ENCODE peak calls at places on chromosomes 12 and 14, in six cellular contexts. Z is GM12878, S is K562, X is SK-N-SH, J is HepG2, P is H1. N is an unnamed sample.
A peak's percentile ranks its signal among the peaks of the same experiment; 100 is the strongest.

GRCh38 chr12:67590122-67590795 is 58.3 kb upstream of the DYRK2 start:
- DNase-seq in P (no peak), X (peak; percentile 7), J (no peak), Z (no peak), S (no peak), N (no peak)

GRCh38 chr12:108289342-108290131 is 49.6 kb downstream of the CMKLR1 start:
- DNase-seq in X (no peak), P (no peak), J (no peak), Z (no peak), S (no peak), N (no peak)

GRCh38 chr12:119312904-119313303 is 21.6 kb upstream of the CCDC60 start:
- DNase-seq in P (no peak), S (no peak), X (no peak), Z (no peak), J (no peak), N (no peak)

GRCh38 chr14:58362798-58363412 is 32.8 kb upstream of the TOMM20L start:
- DNase-seq in Z (no peak), J (peak; percentile 41), S (peak; percentile 4), X (peak; percentile 31), P (no peak), N (peak; percentile 13)

GRCh38 chr12:13195244-13195643 is 1.3 kb upstream of the EMP1 start:
- DNase-seq in P (no peak), Z (no peak), S (no peak), J (no peak), X (no peak), N (no peak)

GRCh38 chr12:99119449-99119848 is 474.4 kb downstream of the APAF1 start:
- DNase-seq in P (no peak), X (no peak), J (no peak), S (no peak), Z (no peak), N (no peak)

GRCh38 chr14:102066041-102066451 is 20.8 kb downstream of the HSP90AA1 start:
- DNase-seq in X (peak; percentile 14), S (no peak), J (no peak), Z (no peak), P (no peak), N (no peak)

GRCh38 chr12:49541140-49541861 is 2.5 kb downstream of the KCNH3 start:
- DNase-seq in S (no peak), X (peak; percentile 35), Z (no peak), P (no peak), J (no peak), N (no peak)

GRCh38 chr12:62933220-62933870 is 1.6 kb downstream of the PPM1H start:
- DNase-seq in S (peak; percentile 64), J (peak; percentile 52), Z (no peak), X (peak; percentile 16), P (no peak), N (no peak)

GRCh38 chr12:128531153-128531552 is 264.2 kb downstream of the TMEM132C start:
- DNase-seq in S (no peak), J (no peak), Z (peak; percentile 3), X (no peak), P (no peak), N (no peak)

GRCh38 chr12:108193922-108194321 is 64.8 kb downstream of the WSCD2 start:
- DNase-seq in X (peak; percentile 69), S (peak; percentile 69), J (peak; percentile 9), Z (no peak), P (no peak), N (peak; percentile 9)

GRCh38 chr14:77067632-77068514 is 30.2 kb upstream of the CIPC start:
- DNase-seq in X (peak; percentile 84), J (no peak), S (peak; percentile 59), P (peak; percentile 62), Z (no peak), N (peak; percentile 21)

GRCh38 chr12:109461049-109461845 is 15.9 kb downstream of the KCTD10 start:
- DNase-seq in S (peak; percentile 89), X (no peak), Z (no peak), P (no peak), J (peak; percentile 50), N (peak; percentile 49)

GRCh38 chr12:57332646-57333312 is 81.8 kb upstream of the STAC3 start:
- DNase-seq in X (no peak), S (no peak), J (no peak), Z (no peak), P (no peak), N (no peak)

GRCh38 chr14:34203271-34203722 is 252.4 kb upstream of the EGLN3 start:
- DNase-seq in Z (no peak), S (no peak), J (no peak), X (no peak), P (no peak), N (no peak)

GRCh38 chr12:97283297-97283696 is 179.3 kb upstream of the RMST start:
- DNase-seq in S (peak; percentile 8), X (peak; percentile 4), P (no peak), J (no peak), Z (no peak), N (no peak)

GRCh38 chr14:51321036-51321435 is 81.0 kb downstream of the TMX1 start:
- DNase-seq in X (no peak), Z (no peak), J (no peak), S (no peak), P (no peak), N (no peak)

GRCh38 chr12:96120359-96121100 is 73.6 kb upstream of the ELK3 start:
- DNase-seq in J (no peak), P (no peak), S (no peak), X (peak; percentile 43), Z (peak; percentile 15), N (peak; percentile 94)

GRCh38 chr14:97264516-97265230 is 467.5 kb downstream of the VRK1 start:
- DNase-seq in X (no peak), S (no peak), P (no peak), Z (no peak), J (no peak), N (no peak)
- TF ChIP-seq GABPA in X (no peak), S (no peak), P (no peak), Z (no peak), J (no peak), N (no peak)

DNA sequence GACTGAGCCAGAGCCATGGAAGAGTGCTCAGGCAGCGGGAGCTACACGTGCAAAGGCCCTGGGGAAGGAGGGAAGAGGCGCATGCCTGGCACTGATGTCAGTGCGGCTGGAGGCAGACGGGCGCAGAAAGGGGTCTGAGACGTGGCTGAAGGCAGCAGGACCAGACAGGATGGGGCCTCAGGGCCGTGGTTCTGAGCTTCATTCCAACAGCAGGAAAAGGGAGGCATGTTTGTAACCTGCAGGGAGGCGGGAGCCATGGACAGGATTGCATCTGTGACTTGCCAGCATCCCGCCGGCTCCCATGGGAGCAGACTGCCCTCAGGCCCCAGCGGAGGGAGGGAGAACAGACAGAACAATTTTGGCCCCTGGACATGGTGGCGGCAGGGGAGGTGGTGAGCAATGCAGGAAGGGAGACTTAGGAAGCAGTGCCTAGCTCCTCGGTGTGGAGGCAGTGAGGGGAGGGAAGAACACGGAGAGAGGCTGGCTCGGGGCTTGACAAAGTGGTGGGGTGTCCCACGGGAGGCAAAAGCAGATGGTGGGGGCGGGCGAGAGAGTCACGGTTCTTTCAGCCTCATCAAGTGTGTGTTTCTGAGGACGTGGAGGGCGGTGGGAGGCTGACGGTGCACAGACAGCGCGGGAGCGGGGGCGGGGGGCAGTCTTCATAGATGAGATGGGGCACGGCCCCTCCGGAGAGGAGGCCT is 33.3 kb upstream of the INF2 start:
- DNase-seq in X (peak; percentile 56), S (no peak), J (no peak), P (no peak), Z (no peak), N (no peak)
- TF ChIP-seq CTCF in X (no peak), S (no peak), J (no peak), P (no peak), Z (no peak), N (no peak)

DNA sequence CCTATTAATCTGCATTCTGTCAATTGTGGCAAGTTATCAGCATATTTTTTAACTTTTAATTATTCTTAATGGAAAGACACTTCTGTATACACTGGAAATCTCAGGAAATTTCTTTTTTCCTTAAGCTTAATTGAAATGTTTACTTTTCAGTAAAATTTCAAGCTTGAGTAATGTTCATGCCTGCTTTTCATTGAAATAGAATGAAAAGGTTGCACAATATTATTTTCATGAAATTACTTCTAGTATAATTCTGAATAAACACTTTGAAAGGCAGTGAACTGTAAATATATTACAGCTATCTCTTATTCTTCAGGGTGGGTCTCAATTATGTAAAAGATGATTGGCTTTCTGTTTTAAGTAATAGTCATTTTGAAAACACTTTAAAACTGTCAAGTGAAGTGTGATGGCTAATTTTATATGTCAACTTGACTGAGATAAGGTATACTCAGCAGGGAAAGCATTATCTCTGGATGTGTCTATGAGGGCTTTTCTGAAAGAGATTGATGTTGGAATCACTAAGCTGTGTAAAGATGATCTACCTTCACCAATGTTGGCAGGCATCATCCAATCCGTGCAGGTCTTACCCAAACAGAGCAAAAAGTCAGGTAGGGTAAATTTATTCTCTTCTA is 29.9 kb downstream of the CLEC2D start:
- DNase-seq in X (no peak), Z (no peak), S (no peak), J (no peak), P (no peak), N (no peak)
- TF ChIP-seq POLR2AphosphoS5 in X (no peak), Z (no peak), S (no peak), J (no peak), P (no peak), N (no peak)

GRCh38 chr12:115993715-115994114 is 283.8 kb downstream of the MED13L start:
- DNase-seq in Z (no peak), S (no peak), P (no peak), J (no peak), X (no peak), N (no peak)
- TF ChIP-seq GABPA in Z (no peak), S (no peak), P (no peak), J (no peak), X (no peak), N (no peak)

GRCh38 chr14:56488306-56488705 is 91.3 kb upstream of the TMEM260 start:
- DNase-seq in S (no peak), X (no peak), J (no peak), Z (no peak), P (no peak), N (no peak)

GRCh38 chr14:56487090-56487667 is 92.4 kb upstream of the TMEM260 start:
- DNase-seq in S (no peak), Z (no peak), P (no peak), J (no peak), X (no peak), N (no peak)

GRCh38 chr14:56487761-56488160 is 91.8 kb upstream of the TMEM260 start:
- DNase-seq in Z (no peak), X (no peak), P (no peak), J (no peak), S (no peak), N (no peak)

DNA sequence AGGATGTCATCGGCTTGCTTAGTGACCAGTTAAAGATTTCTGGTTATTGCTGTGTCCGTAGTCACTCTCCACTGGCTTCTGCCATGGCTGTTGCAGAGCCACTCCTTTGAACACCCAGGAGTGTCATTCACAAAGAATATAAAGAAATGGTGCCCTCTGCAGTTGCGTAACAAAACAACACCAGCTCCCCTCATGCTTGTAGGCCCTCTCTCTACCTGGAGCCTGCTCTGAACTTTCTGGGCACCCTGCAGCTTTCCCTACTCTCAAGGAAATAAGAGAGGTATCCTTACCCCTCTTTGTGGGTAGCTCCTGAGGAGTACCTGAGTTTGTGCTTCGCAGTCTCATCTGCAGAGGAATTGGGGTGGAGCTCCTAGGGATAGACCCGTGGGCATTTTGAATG is 97.3 kb upstream of the TMEM260 start:
- DNase-seq in S (peak; percentile 12), Z (no peak), P (peak; percentile 15), X (no peak), J (no peak), N (no peak)
- TF ChIP-seq CTCF in S (peak; percentile 33), Z (no peak), P (peak; percentile 25), X (no peak), J (peak; percentile 15), N (no peak)